ENCODE peak calls at places on chromosomes 16 and 17, in nine cellular contexts. One of them, this sample, is unnamed. For H4K20me1 and H3K27me3, the result is how much of the 10 kb centered on the place peaks cover.

GRCh38 chr16:76583466-76583865 is 306.3 kb downstream of the CNTNAP4 start:
- DNase-seq in mammary epithelial cell: no peak
- DNase-seq in H1: no peak
- DNase-seq in GM12878: no peak
- DNase-seq in PC-3: peak
- DNase-seq in DND-41: no peak
- DNase-seq in MM.1S: no peak
- DNase-seq in SK-N-SH: peak
- DNase-seq in GM23248: peak
- DNase-seq in this sample: peak

GRCh38 chr17:33945641-33946546 is 309.2 kb upstream of the CCL2 start:
- DNase-seq in mammary epithelial cell: no peak
- DNase-seq in H1: no peak
- DNase-seq in GM12878: no peak
- DNase-seq in PC-3: no peak
- DNase-seq in DND-41: no peak
- DNase-seq in MM.1S: no peak
- DNase-seq in SK-N-SH: no peak
- DNase-seq in GM23248: no peak
- DNase-seq in this sample: no peak

GRCh38 chr17:26963163-26963503 is 330.8 kb upstream of the WSB1 start:
- DNase-seq in mammary epithelial cell: no peak
- DNase-seq in H1: no peak
- DNase-seq in GM12878: no peak
- DNase-seq in PC-3: no peak
- DNase-seq in DND-41: no peak
- DNase-seq in MM.1S: no peak
- DNase-seq in SK-N-SH: no peak
- DNase-seq in GM23248: no peak
- DNase-seq in this sample: no peak

GRCh38 chr16:54027126-54027922 is 259.3 kb downstream of the IRX3 start:
- DNase-seq in mammary epithelial cell: peak
- DNase-seq in H1: no peak
- DNase-seq in GM12878: no peak
- DNase-seq in PC-3: peak
- DNase-seq in DND-41: no peak
- DNase-seq in MM.1S: no peak
- DNase-seq in SK-N-SH: peak
- DNase-seq in GM23248: peak
- DNase-seq in this sample: no peak

GRCh38 chr16:87543436-87544191 is 50.8 kb upstream of the ZCCHC14 start:
- DNase-seq in mammary epithelial cell: no peak
- DNase-seq in H1: no peak
- DNase-seq in GM12878: no peak
- DNase-seq in PC-3: no peak
- DNase-seq in DND-41: no peak
- DNase-seq in MM.1S: no peak
- DNase-seq in SK-N-SH: no peak
- DNase-seq in GM23248: peak
- DNase-seq in this sample: no peak

GRCh38 chr16:20064931-20065330 is 8.8 kb downstream of the GPR139 start:
- DNase-seq in mammary epithelial cell: no peak
- DNase-seq in H1: no peak
- DNase-seq in GM12878: no peak
- DNase-seq in PC-3: no peak
- DNase-seq in DND-41: no peak
- DNase-seq in MM.1S: no peak
- DNase-seq in SK-N-SH: no peak
- DNase-seq in GM23248: no peak
- DNase-seq in this sample: no peak

GRCh38 chr17:15406081-15406480 is 61.3 kb downstream of the CDRT4 start:
- DNase-seq in mammary epithelial cell: no peak
- DNase-seq in H1: no peak
- DNase-seq in GM12878: no peak
- DNase-seq in PC-3: no peak
- DNase-seq in DND-41: no peak
- DNase-seq in MM.1S: no peak
- DNase-seq in SK-N-SH: no peak
- DNase-seq in GM23248: no peak
- DNase-seq in this sample: no peak

GRCh38 chr16:50152386-50152806 is 710 bp upstream of the TENT4B start:
- DNase-seq in mammary epithelial cell: peak
- DNase-seq in H1: peak
- DNase-seq in GM12878: peak
- DNase-seq in PC-3: peak
- DNase-seq in DND-41: no peak
- DNase-seq in MM.1S: peak
- DNase-seq in SK-N-SH: no peak
- DNase-seq in GM23248: peak
- DNase-seq in this sample: peak

GRCh38 chr16:14121872-14122271 is 50.8 kb downstream of the MRTFB start:
- DNase-seq in mammary epithelial cell: no peak
- DNase-seq in H1: no peak
- DNase-seq in GM12878: no peak
- DNase-seq in PC-3: no peak
- DNase-seq in DND-41: no peak
- DNase-seq in MM.1S: no peak
- DNase-seq in SK-N-SH: no peak
- DNase-seq in GM23248: no peak
- DNase-seq in this sample: no peak

GRCh38 chr17:9468532-9468931 is 107.1 kb downstream of the STX8 start:
- DNase-seq in mammary epithelial cell: no peak
- DNase-seq in H1: no peak
- DNase-seq in GM12878: no peak
- DNase-seq in PC-3: no peak
- DNase-seq in DND-41: no peak
- DNase-seq in MM.1S: no peak
- DNase-seq in SK-N-SH: no peak
- DNase-seq in GM23248: no peak
- DNase-seq in this sample: no peak

GRCh38 chr16:87740441-87740840 is 25.3 kb downstream of the KLHDC4 start:
- DNase-seq in mammary epithelial cell: no peak
- DNase-seq in H1: no peak
- DNase-seq in GM12878: no peak
- DNase-seq in PC-3: no peak
- DNase-seq in DND-41: no peak
- DNase-seq in MM.1S: no peak
- DNase-seq in SK-N-SH: no peak
- DNase-seq in GM23248: peak
- DNase-seq in this sample: no peak

GRCh38 chr16:88789593-88789992 is 4.6 kb upstream of the PIEZO1 start:
- DNase-seq in mammary epithelial cell: no peak
- DNase-seq in H1: no peak
- DNase-seq in GM12878: no peak
- DNase-seq in PC-3: no peak
- DNase-seq in DND-41: no peak
- DNase-seq in MM.1S: no peak
- DNase-seq in SK-N-SH: no peak
- DNase-seq in GM23248: no peak
- DNase-seq in this sample: no peak

GRCh38 chr17:19369107-19369778 is 6.7 kb upstream of the B9D1 start:
- DNase-seq in mammary epithelial cell: no peak
- DNase-seq in H1: no peak
- DNase-seq in GM12878: no peak
- DNase-seq in PC-3: no peak
- DNase-seq in DND-41: no peak
- DNase-seq in MM.1S: no peak
- DNase-seq in SK-N-SH: no peak
- DNase-seq in GM23248: no peak
- DNase-seq in this sample: no peak

GRCh38 chr17:7173687-7174602 is 5.2 kb downstream of the ASGR1 start:
- DNase-seq in mammary epithelial cell: no peak
- DNase-seq in H1: peak
- DNase-seq in GM12878: no peak
- DNase-seq in PC-3: no peak
- DNase-seq in DND-41: no peak
- DNase-seq in MM.1S: no peak
- DNase-seq in SK-N-SH: peak
- DNase-seq in GM23248: peak
- DNase-seq in this sample: peak

GRCh38 chr16:79698341-79698753 is 97.8 kb upstream of the MAF start:
- DNase-seq in mammary epithelial cell: no peak
- DNase-seq in H1: no peak
- DNase-seq in GM12878: no peak
- DNase-seq in PC-3: no peak
- DNase-seq in DND-41: no peak
- DNase-seq in MM.1S: no peak
- DNase-seq in SK-N-SH: no peak
- DNase-seq in GM23248: no peak
- DNase-seq in this sample: no peak

GRCh38 chr16:89905511-89906140 is 13.0 kb upstream of the MC1R start:
- DNase-seq in mammary epithelial cell: no peak
- DNase-seq in H1: no peak
- DNase-seq in GM12878: no peak
- DNase-seq in PC-3: no peak
- DNase-seq in DND-41: no peak
- DNase-seq in MM.1S: no peak
- DNase-seq in SK-N-SH: no peak
- DNase-seq in GM23248: peak
- DNase-seq in this sample: no peak

GRCh38 chr16:31145398-31145990 is 4.4 kb downstream of the PRSS36 start:
- DNase-seq in mammary epithelial cell: no peak
- DNase-seq in H1: no peak
- DNase-seq in GM12878: no peak
- DNase-seq in PC-3: no peak
- DNase-seq in DND-41: no peak
- DNase-seq in MM.1S: no peak
- DNase-seq in SK-N-SH: no peak
- DNase-seq in GM23248: no peak
- DNase-seq in this sample: no peak

GRCh38 chr17:74758846-74759163 is 10.4 kb downstream of the NHERF1 start:
- DNase-seq in mammary epithelial cell: peak
- DNase-seq in H1: no peak
- DNase-seq in GM12878: no peak
- DNase-seq in PC-3: peak
- DNase-seq in DND-41: peak
- DNase-seq in MM.1S: peak
- DNase-seq in SK-N-SH: peak
- DNase-seq in GM23248: peak
- DNase-seq in this sample: no peak

GRCh38 chr17:3514873-3515272 is 39.1 kb downstream of the ASPA start:
- DNase-seq in mammary epithelial cell: no peak
- DNase-seq in H1: no peak
- DNase-seq in GM12878: no peak
- DNase-seq in PC-3: no peak
- DNase-seq in DND-41: no peak
- DNase-seq in MM.1S: no peak
- DNase-seq in SK-N-SH: no peak
- DNase-seq in GM23248: no peak
- DNase-seq in this sample: no peak

DNA sequence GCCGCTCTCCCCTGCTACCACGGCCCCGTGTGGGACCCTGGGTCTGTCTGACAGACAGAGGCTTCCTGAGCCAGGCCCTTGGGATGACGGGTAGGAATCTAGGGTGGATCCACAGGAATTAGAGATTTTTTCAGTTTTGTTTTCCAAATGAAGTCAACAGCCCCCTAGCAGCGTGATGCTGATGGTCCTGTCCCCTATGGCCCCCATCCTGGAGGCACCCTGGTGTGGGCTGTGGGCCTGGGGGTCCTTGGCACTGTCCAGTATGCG is 15.5 kb downstream of the CENPX start:
- DNase-seq in mammary epithelial cell: no peak
- DNase-seq in H1: no peak
- DNase-seq in GM12878: no peak
- DNase-seq in PC-3: no peak
- DNase-seq in DND-41: no peak
- DNase-seq in MM.1S: no peak
- DNase-seq in SK-N-SH: no peak
- DNase-seq in GM23248: no peak
- DNase-seq in this sample: no peak
- H4K20me1 ChIP-seq in mammary epithelial cell: under half
- H4K20me1 ChIP-seq in H1: under half
- H4K20me1 ChIP-seq in GM12878: under half
- H4K20me1 ChIP-seq in PC-3: under half
- H4K20me1 ChIP-seq in DND-41: under half
- H4K20me1 ChIP-seq in MM.1S: under half
- H4K20me1 ChIP-seq in SK-N-SH: under half
- H4K20me1 ChIP-seq in GM23248: under half
- H4K20me1 ChIP-seq in this sample: under half

GRCh38 chr17:13601776-13602551 is at the start of gene HS3ST3A1:
- DNase-seq in mammary epithelial cell: peak
- DNase-seq in H1: peak
- DNase-seq in GM12878: no peak
- DNase-seq in PC-3: peak
- DNase-seq in DND-41: no peak
- DNase-seq in MM.1S: no peak
- DNase-seq in SK-N-SH: peak
- DNase-seq in GM23248: peak
- DNase-seq in this sample: peak
- H3K27me3 ChIP-seq in mammary epithelial cell: under half
- H3K27me3 ChIP-seq in H1: under half
- H3K27me3 ChIP-seq in GM12878: under half
- H3K27me3 ChIP-seq in PC-3: under half
- H3K27me3 ChIP-seq in DND-41: under half
- H3K27me3 ChIP-seq in MM.1S: under half
- H3K27me3 ChIP-seq in SK-N-SH: under half
- H3K27me3 ChIP-seq in GM23248: under half
- H3K27me3 ChIP-seq in this sample: half or more

GRCh38 chr17:43754947-43755346 is 3.6 kb downstream of the SOST start:
- DNase-seq in mammary epithelial cell: no peak
- DNase-seq in H1: no peak
- DNase-seq in GM12878: no peak
- DNase-seq in PC-3: no peak
- DNase-seq in DND-41: no peak
- DNase-seq in MM.1S: no peak
- DNase-seq in SK-N-SH: no peak
- DNase-seq in GM23248: no peak
- DNase-seq in this sample: no peak
- H3K4me3 ChIP-seq in mammary epithelial cell: no peak
- H3K4me3 ChIP-seq in H1: peak
- H3K4me3 ChIP-seq in GM12878: no peak
- H3K4me3 ChIP-seq in PC-3: peak
- H3K4me3 ChIP-seq in DND-41: no peak
- H3K4me3 ChIP-seq in MM.1S: no peak
- H3K4me3 ChIP-seq in SK-N-SH: no peak
- H3K4me3 ChIP-seq in GM23248: no peak
- H3K4me3 ChIP-seq in this sample: no peak

DNA sequence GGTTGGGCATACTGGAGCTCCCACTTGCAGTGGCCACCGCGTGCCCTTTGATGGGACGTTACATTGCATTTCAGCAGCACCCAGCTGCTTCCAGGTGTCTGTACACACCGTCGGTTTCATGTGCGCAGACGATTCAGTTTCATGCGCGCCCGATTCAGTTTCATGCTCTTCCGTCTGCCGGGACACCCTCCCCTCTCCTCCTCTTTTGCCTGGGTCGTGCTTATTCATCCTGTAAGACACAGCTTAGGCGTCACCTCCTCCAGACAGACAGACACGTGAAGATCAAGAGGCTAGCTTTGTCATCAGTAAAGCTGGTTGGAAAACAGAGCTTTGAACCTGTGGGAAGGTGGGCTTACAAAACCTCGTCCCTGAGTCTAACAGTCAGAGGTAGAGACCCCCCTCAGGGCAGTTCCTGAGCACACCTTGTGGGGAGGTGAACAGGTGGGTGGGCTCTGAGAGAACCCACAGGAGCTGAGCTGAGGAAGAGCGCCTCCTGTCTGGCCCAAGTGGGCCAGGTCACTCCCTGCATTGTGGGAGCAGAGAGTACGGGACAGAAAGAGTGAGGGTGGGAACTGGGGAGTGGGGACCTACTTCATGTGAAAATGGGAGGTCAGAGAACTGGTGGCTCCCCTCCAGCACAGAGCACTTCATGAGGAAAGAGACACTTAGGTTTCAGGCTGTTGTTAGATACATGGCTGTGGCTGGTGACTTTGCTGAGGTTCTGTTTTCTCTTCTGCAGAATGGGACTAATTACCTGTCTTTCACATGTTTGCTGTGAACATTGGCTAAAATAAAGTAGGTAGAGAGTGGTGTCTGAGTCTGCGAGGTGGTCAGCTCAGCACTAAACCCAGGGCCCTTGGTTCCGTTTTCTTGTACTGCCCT is 122.1 kb downstream of the SNX29 start:
- DNase-seq in mammary epithelial cell: no peak
- DNase-seq in H1: no peak
- DNase-seq in GM12878: no peak
- DNase-seq in PC-3: no peak
- DNase-seq in DND-41: no peak
- DNase-seq in MM.1S: no peak
- DNase-seq in SK-N-SH: no peak
- DNase-seq in GM23248: no peak
- DNase-seq in this sample: no peak
- H4K20me1 ChIP-seq in mammary epithelial cell: under half
- H4K20me1 ChIP-seq in H1: under half
- H4K20me1 ChIP-seq in GM12878: under half
- H4K20me1 ChIP-seq in PC-3: under half
- H4K20me1 ChIP-seq in DND-41: under half
- H4K20me1 ChIP-seq in MM.1S: under half
- H4K20me1 ChIP-seq in SK-N-SH: under half
- H4K20me1 ChIP-seq in GM23248: under half
- H4K20me1 ChIP-seq in this sample: under half

This sample was measured in hepatocyte.